ENCODE peak calls at places on chromosomes 16 and 17, in eight cellular contexts. One of them, this sample, is unnamed.

GRCh38 chr17:38604479-38605229 is 1.1 kb downstream of the SRCIN1 start:
- DNase-seq in HCT116: no peak
- DNase-seq in tibial nerve: no peak
- DNase-seq in GM12891: no peak
- DNase-seq in adrenal gland: no peak
- DNase-seq in vagina: no peak
- DNase-seq in breast epithelium: no peak
- DNase-seq in suprapubic skin: no peak
- DNase-seq in this sample: peak

GRCh38 chr16:78249056-78249455 is 149.6 kb downstream of the WWOX start:
- DNase-seq in adrenal gland: no peak
- DNase-seq in HCT116: no peak
- DNase-seq in vagina: no peak
- DNase-seq in breast epithelium: no peak
- DNase-seq in tibial nerve: no peak
- DNase-seq in suprapubic skin: no peak
- DNase-seq in GM12891: no peak
- DNase-seq in this sample: no peak

GRCh38 chr17:78890111-78890897 is 12.7 kb downstream of the CEP295NL start:
- DNase-seq in breast epithelium: peak
- DNase-seq in suprapubic skin: no peak
- DNase-seq in tibial nerve: peak
- DNase-seq in HCT116: no peak
- DNase-seq in GM12891: no peak
- DNase-seq in adrenal gland: no peak
- DNase-seq in vagina: no peak
- DNase-seq in this sample: no peak

GRCh38 chr16:84144301-84144858 is 597 bp downstream of the HSDL1 start:
- DNase-seq in breast epithelium: no peak
- DNase-seq in vagina: no peak
- DNase-seq in HCT116: no peak
- DNase-seq in GM12891: peak
- DNase-seq in suprapubic skin: no peak
- DNase-seq in adrenal gland: peak
- DNase-seq in tibial nerve: no peak
- DNase-seq in this sample: peak

GRCh38 chr17:56810286-56810781 is 23.4 kb downstream of the C17orf67 start:
- DNase-seq in vagina: no peak
- DNase-seq in HCT116: no peak
- DNase-seq in tibial nerve: no peak
- DNase-seq in breast epithelium: no peak
- DNase-seq in suprapubic skin: no peak
- DNase-seq in adrenal gland: no peak
- DNase-seq in GM12891: no peak
- DNase-seq in this sample: no peak

GRCh38 chr17:2719861-2720260 is 8.3 kb upstream of the CLUH start:
- DNase-seq in GM12891: no peak
- DNase-seq in breast epithelium: no peak
- DNase-seq in tibial nerve: no peak
- DNase-seq in vagina: no peak
- DNase-seq in adrenal gland: no peak
- DNase-seq in HCT116: no peak
- DNase-seq in suprapubic skin: no peak
- DNase-seq in this sample: no peak

GRCh38 chr16:55811811-55812210 is 21.1 kb downstream of the CES1 start:
- DNase-seq in vagina: no peak
- DNase-seq in adrenal gland: no peak
- DNase-seq in breast epithelium: no peak
- DNase-seq in GM12891: no peak
- DNase-seq in tibial nerve: no peak
- DNase-seq in HCT116: no peak
- DNase-seq in suprapubic skin: no peak
- DNase-seq in this sample: no peak

GRCh38 chr16:27102701-27103575 is 36.2 kb downstream of the C16orf82 start:
- DNase-seq in suprapubic skin: peak
- DNase-seq in breast epithelium: no peak
- DNase-seq in GM12891: no peak
- DNase-seq in HCT116: no peak
- DNase-seq in vagina: peak
- DNase-seq in tibial nerve: no peak
- DNase-seq in adrenal gland: no peak
- DNase-seq in this sample: no peak

GRCh38 chr16:4190086-4190485 is 51.8 kb downstream of the SRL start:
- DNase-seq in breast epithelium: no peak
- DNase-seq in HCT116: no peak
- DNase-seq in adrenal gland: no peak
- DNase-seq in vagina: no peak
- DNase-seq in tibial nerve: no peak
- DNase-seq in GM12891: no peak
- DNase-seq in suprapubic skin: no peak
- DNase-seq in this sample: no peak

GRCh38 chr16:87661561-87661960 is 59.3 kb downstream of the JPH3 start:
- DNase-seq in GM12891: peak
- DNase-seq in suprapubic skin: no peak
- DNase-seq in vagina: no peak
- DNase-seq in HCT116: no peak
- DNase-seq in adrenal gland: peak
- DNase-seq in breast epithelium: no peak
- DNase-seq in tibial nerve: no peak
- DNase-seq in this sample: peak

GRCh38 chr17:13244511-13244910 is 226.7 kb upstream of the ELAC2 start:
- DNase-seq in HCT116: no peak
- DNase-seq in GM12891: no peak
- DNase-seq in vagina: no peak
- DNase-seq in tibial nerve: peak
- DNase-seq in breast epithelium: no peak
- DNase-seq in adrenal gland: no peak
- DNase-seq in suprapubic skin: no peak
- DNase-seq in this sample: no peak

GRCh38 chr17:44910231-44911106 is 4.8 kb downstream of the GFAP start:
- DNase-seq in adrenal gland: peak
- DNase-seq in breast epithelium: no peak
- DNase-seq in HCT116: no peak
- DNase-seq in vagina: no peak
- DNase-seq in GM12891: no peak
- DNase-seq in tibial nerve: no peak
- DNase-seq in suprapubic skin: no peak
- DNase-seq in this sample: no peak

GRCh38 chr17:75010683-75011406 is 1.6 kb upstream of the MRPL58 start:
- DNase-seq in tibial nerve: no peak
- DNase-seq in adrenal gland: peak
- DNase-seq in HCT116: no peak
- DNase-seq in GM12891: no peak
- DNase-seq in vagina: no peak
- DNase-seq in breast epithelium: peak
- DNase-seq in suprapubic skin: no peak
- DNase-seq in this sample: no peak

GRCh38 chr17:48998557-48999440 is 1.6 kb downstream of the IGF2BP1 start:
- DNase-seq in HCT116: no peak
- DNase-seq in vagina: no peak
- DNase-seq in breast epithelium: no peak
- DNase-seq in tibial nerve: no peak
- DNase-seq in adrenal gland: no peak
- DNase-seq in GM12891: no peak
- DNase-seq in suprapubic skin: peak
- DNase-seq in this sample: peak

GRCh38 chr17:42779304-42779941 is 987 bp upstream of the WNK4 start:
- DNase-seq in tibial nerve: no peak
- DNase-seq in vagina: no peak
- DNase-seq in adrenal gland: no peak
- DNase-seq in suprapubic skin: no peak
- DNase-seq in HCT116: no peak
- DNase-seq in breast epithelium: no peak
- DNase-seq in GM12891: no peak
- DNase-seq in this sample: no peak

GRCh38 chr17:59723041-59723440 is 15.6 kb downstream of the VMP1 start:
- DNase-seq in GM12891: no peak
- DNase-seq in suprapubic skin: no peak
- DNase-seq in tibial nerve: no peak
- DNase-seq in adrenal gland: no peak
- DNase-seq in HCT116: no peak
- DNase-seq in vagina: no peak
- DNase-seq in breast epithelium: no peak
- DNase-seq in this sample: no peak

GRCh38 chr17:40542562-40543411 is 22.5 kb downstream of the CCR7 start:
- DNase-seq in breast epithelium: peak
- DNase-seq in tibial nerve: peak
- DNase-seq in adrenal gland: peak
- DNase-seq in GM12891: no peak
- DNase-seq in suprapubic skin: peak
- DNase-seq in vagina: peak
- DNase-seq in HCT116: no peak
- DNase-seq in this sample: no peak

DNA sequence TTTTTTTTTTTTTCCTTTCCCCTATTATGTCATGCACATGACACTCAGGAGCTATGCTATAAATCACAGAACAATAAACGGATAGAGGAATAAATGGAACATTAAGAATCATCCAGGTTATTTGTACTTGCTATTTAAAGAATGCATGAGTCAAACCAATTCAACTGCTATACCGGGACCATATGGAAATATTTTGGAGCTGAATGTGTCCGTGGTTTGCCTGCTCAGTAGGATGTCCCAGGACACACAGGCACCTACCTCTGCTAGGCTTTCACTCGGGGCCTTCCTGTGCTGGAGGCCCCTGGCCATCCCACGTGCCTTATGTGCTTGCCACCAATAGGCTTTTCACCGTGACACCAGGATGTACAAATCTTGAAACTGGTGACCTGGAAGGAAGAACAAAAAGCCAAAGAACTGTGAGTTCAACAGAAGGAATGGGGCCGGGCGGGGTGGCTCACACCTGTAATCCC is 15.3 kb upstream of the SEC14L1 start:
- DNase-seq in vagina: no peak
- DNase-seq in breast epithelium: no peak
- DNase-seq in suprapubic skin: no peak
- DNase-seq in tibial nerve: no peak
- DNase-seq in HCT116: peak
- DNase-seq in GM12891: no peak
- DNase-seq in adrenal gland: no peak
- DNase-seq in this sample: no peak
- TF ChIP-seq POLR2A in vagina: no peak
- TF ChIP-seq POLR2A in breast epithelium: no peak
- TF ChIP-seq POLR2A in suprapubic skin: no peak
- TF ChIP-seq POLR2A in tibial nerve: no peak
- TF ChIP-seq POLR2A in HCT116: no peak
- TF ChIP-seq POLR2A in GM12891: no peak
- TF ChIP-seq POLR2A in adrenal gland: no peak
- TF ChIP-seq POLR2A in this sample: no peak

GRCh38 chr17:1376061-1376460 is 24.0 kb downstream of the YWHAE start:
- DNase-seq in vagina: no peak
- DNase-seq in suprapubic skin: no peak
- DNase-seq in GM12891: no peak
- DNase-seq in adrenal gland: no peak
- DNase-seq in tibial nerve: no peak
- DNase-seq in breast epithelium: no peak
- DNase-seq in HCT116: no peak
- DNase-seq in this sample: no peak
- TF ChIP-seq POLR2A in vagina: no peak
- TF ChIP-seq POLR2A in suprapubic skin: no peak
- TF ChIP-seq POLR2A in GM12891: no peak
- TF ChIP-seq POLR2A in adrenal gland: no peak
- TF ChIP-seq POLR2A in tibial nerve: no peak
- TF ChIP-seq POLR2A in breast epithelium: no peak
- TF ChIP-seq POLR2A in HCT116: no peak
- TF ChIP-seq POLR2A in this sample: no peak

GRCh38 chr16:86459266-86459665 is 51.1 kb upstream of the FOXF1 start:
- DNase-seq in vagina: no peak
- DNase-seq in suprapubic skin: no peak
- DNase-seq in tibial nerve: no peak
- DNase-seq in adrenal gland: no peak
- DNase-seq in breast epithelium: no peak
- DNase-seq in HCT116: no peak
- DNase-seq in GM12891: no peak
- DNase-seq in this sample: no peak

GRCh38 chr16:86464044-86464443 is 46.3 kb upstream of the FOXF1 start:
- DNase-seq in tibial nerve: no peak
- DNase-seq in vagina: no peak
- DNase-seq in adrenal gland: no peak
- DNase-seq in HCT116: no peak
- DNase-seq in breast epithelium: no peak
- DNase-seq in suprapubic skin: no peak
- DNase-seq in GM12891: no peak
- DNase-seq in this sample: no peak

GRCh38 chr16:86465434-86465833 is 44.9 kb upstream of the FOXF1 start:
- DNase-seq in vagina: no peak
- DNase-seq in HCT116: no peak
- DNase-seq in adrenal gland: no peak
- DNase-seq in GM12891: no peak
- DNase-seq in tibial nerve: no peak
- DNase-seq in breast epithelium: no peak
- DNase-seq in suprapubic skin: no peak
- DNase-seq in this sample: no peak

GRCh38 chr16:86461037-86461436 is 49.3 kb upstream of the FOXF1 start:
- DNase-seq in adrenal gland: no peak
- DNase-seq in breast epithelium: no peak
- DNase-seq in suprapubic skin: no peak
- DNase-seq in HCT116: no peak
- DNase-seq in tibial nerve: no peak
- DNase-seq in GM12891: no peak
- DNase-seq in vagina: no peak
- DNase-seq in this sample: no peak

DNA sequence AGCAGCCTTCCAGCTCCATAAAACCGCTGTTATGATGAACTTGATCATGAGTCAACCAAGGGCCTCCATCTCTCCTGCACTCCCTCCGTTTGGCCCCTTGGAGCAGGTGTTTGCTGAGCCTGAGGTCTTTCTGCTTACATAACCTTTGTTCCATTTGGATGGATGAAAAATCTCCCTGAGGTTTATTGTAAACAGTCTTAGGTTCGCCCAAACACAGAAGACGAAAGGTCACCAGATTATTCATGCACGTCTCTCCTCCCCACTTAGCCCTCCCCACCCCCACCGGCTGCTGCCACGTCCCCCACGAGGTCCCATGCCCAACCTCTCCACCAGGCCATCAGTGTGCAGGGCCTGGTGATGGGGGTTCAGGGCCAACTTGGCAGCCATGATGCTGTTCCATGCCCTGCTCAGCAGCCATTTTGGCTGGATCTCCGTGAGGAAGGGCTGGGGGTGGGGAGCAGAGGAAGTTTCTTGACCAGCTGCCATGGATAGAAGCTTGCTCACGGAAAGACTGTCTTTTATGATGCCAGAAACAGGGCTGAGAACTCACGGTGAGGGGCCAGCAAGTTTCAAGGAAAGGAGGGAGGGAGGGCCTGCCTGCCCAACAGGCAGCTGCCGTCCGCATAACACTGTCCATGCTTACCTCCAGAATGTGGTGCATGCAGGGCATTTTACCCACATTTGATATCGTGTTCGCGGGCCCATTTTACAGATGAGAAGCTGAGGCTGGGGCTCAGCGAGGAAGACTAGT is 47.8 kb upstream of the FOXF1 start:
- DNase-seq in vagina: no peak
- DNase-seq in HCT116: no peak
- DNase-seq in breast epithelium: no peak
- DNase-seq in tibial nerve: no peak
- DNase-seq in suprapubic skin: no peak
- DNase-seq in GM12891: no peak
- DNase-seq in adrenal gland: no peak
- DNase-seq in this sample: no peak
- TF ChIP-seq POLR2A in vagina: no peak
- TF ChIP-seq POLR2A in HCT116: no peak
- TF ChIP-seq POLR2A in breast epithelium: no peak
- TF ChIP-seq POLR2A in tibial nerve: no peak
- TF ChIP-seq POLR2A in suprapubic skin: no peak
- TF ChIP-seq POLR2A in GM12891: no peak
- TF ChIP-seq POLR2A in adrenal gland: no peak
- TF ChIP-seq POLR2A in this sample: no peak

GRCh38 chr17:64496786-64497564 is at the start of gene POLG2:
- DNase-seq in GM12891: peak
- DNase-seq in breast epithelium: peak
- DNase-seq in HCT116: peak
- DNase-seq in suprapubic skin: peak
- DNase-seq in vagina: peak
- DNase-seq in adrenal gland: peak
- DNase-seq in tibial nerve: peak
- DNase-seq in this sample: peak
- TF ChIP-seq POLR2A in GM12891: peak
- TF ChIP-seq POLR2A in breast epithelium: no peak
- TF ChIP-seq POLR2A in HCT116: peak
- TF ChIP-seq POLR2A in suprapubic skin: no peak
- TF ChIP-seq POLR2A in vagina: no peak
- TF ChIP-seq POLR2A in adrenal gland: peak
- TF ChIP-seq POLR2A in tibial nerve: peak
- TF ChIP-seq POLR2A in this sample: peak